ENCODE peak calls at places on chromosomes 12 and 14, in six cellular contexts. N is pancreas, O is AG09309, L is fibroblast of the aortic adventitia, A is endothelial cell, E is fibroblast of lung. D is an unnamed sample.

GRCh38 chr14:50045039-50045711 is 71.2 kb downstream of the VCPKMT start:
- DNase-seq in A (no peak), E (peak; percentile 84), L (peak; percentile 92), O (peak; percentile 63), N (peak; percentile 56), D (peak; percentile 82)

GRCh38 chr12:823043-823698 is 70.8 kb downstream of the WNK1 start:
- DNase-seq in O (no peak), A (no peak), L (no peak), N (no peak), E (no peak), D (no peak)

GRCh38 chr14:103705524-103706284 is 9.5 kb downstream of the XRCC3 start:
- DNase-seq in A (no peak), O (no peak), L (no peak), N (no peak), E (no peak), D (no peak)

GRCh38 chr14:50089213-50089612 is 27.2 kb downstream of the VCPKMT start:
- DNase-seq in L (no peak), A (no peak), N (no peak), O (no peak), E (no peak), D (no peak)

GRCh38 chr12:108410689-108411088 is 71.6 kb upstream of the CMKLR1 start:
- DNase-seq in N (no peak), O (no peak), L (no peak), A (no peak), E (no peak), D (no peak)

GRCh38 chr12:89370850-89371249 is 18.5 kb upstream of the DUSP6 start:
- DNase-seq in N (no peak), L (peak; percentile 80), O (no peak), A (no peak), E (peak; percentile 97), D (peak; percentile 88)

GRCh38 chr12:104909761-104910160 is 48.3 kb downstream of the SLC41A2 start:
- DNase-seq in O (no peak), N (no peak), L (peak; percentile 95), E (peak; percentile 76), A (no peak), D (peak; percentile 40)

GRCh38 chr12:24728366-24728765 is 220.5 kb downstream of the BCAT1 start:
- DNase-seq in L (peak; percentile 62), E (peak; percentile 35), O (peak; percentile 14), A (no peak), N (no peak), D (peak; percentile 10)

GRCh38 chr12:15214851-15215601 is 6.2 kb downstream of the RERG start:
- DNase-seq in A (no peak), O (no peak), N (no peak), E (no peak), L (no peak), D (no peak)

GRCh38 chr12:104524433-104524832 is 67.7 kb downstream of the CHST11 start:
- DNase-seq in L (no peak), O (no peak), A (no peak), N (no peak), E (no peak), D (no peak)

GRCh38 chr12:127238061-127238460 is 1028.9 kb upstream of the TMEM132C start:
- DNase-seq in N (no peak), E (no peak), O (no peak), L (no peak), A (no peak), D (peak; percentile 35)

GRCh38 chr14:78253986-78254385 is 83.8 kb downstream of the NRXN3 start:
- DNase-seq in A (no peak), N (no peak), E (peak; percentile 99), L (peak; percentile 18), O (no peak), D (peak; percentile 31)

GRCh38 chr14:68231832-68232642 is 412.5 kb downstream of the RAD51B start:
- DNase-seq in E (peak; percentile 44), O (no peak), A (no peak), L (peak; percentile 75), N (no peak), D (no peak)

GRCh38 chr12:104722541-104723534 is 235.3 kb downstream of the SLC41A2 start:
- DNase-seq in O (no peak), L (no peak), A (no peak), E (no peak), N (no peak), D (no peak)

DNA sequence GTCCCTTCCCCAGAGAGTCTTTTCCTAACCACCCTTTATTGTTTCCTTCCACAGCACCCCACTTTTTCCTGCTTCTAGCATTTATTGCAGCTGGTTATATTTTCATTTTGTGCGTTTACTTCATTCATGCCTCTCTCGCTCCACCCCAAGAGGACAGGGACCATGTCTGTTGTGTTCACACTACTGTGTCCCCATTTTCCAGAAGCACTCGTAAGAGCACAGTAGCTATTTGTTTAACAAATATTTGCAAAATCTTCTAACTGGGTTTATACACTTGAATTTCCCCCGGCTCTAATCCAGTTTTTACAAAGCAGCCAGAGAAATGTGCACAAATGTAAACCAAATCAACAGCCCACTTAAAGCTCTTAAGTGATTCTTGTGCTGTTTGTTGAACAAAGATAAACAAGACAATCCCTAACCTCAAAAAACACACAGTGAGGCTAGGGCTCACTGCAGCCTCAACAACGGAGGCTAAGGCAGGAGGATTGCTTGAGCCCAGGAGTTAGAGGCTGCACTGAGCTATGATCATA is 6.5 kb upstream of the ABCD4 start:
- DNase-seq in N (no peak), L (no peak), O (no peak), E (no peak), A (no peak), D (no peak)
- TF ChIP-seq CTCF in N (no peak), L (no peak), O (no peak), E (no peak), A (no peak), D (no peak)

GRCh38 chr12:116556356-116556952 is 2.7 kb upstream of the MAP1LC3B2 start:
- DNase-seq in O (no peak), A (no peak), L (no peak), E (no peak), N (no peak), D (no peak)
- TF ChIP-seq CTCF in O (no peak), A (no peak), L (no peak), E (no peak), N (no peak), D (no peak)

GRCh38 chr14:60510976-60511599 is 2.1 kb downstream of the SIX6 start:
- DNase-seq in E (no peak), N (no peak), O (no peak), L (no peak), A (no peak), D (no peak)

GRCh38 chr14:60515696-60516284 is 6.8 kb downstream of the SIX6 start:
- DNase-seq in O (no peak), N (no peak), A (peak; percentile 35), L (no peak), E (no peak), D (no peak)

GRCh38 chr14:60512952-60513554 is 4.1 kb downstream of the SIX6 start:
- DNase-seq in O (no peak), E (no peak), L (no peak), N (no peak), A (no peak), D (no peak)

GRCh38 chr14:60515244-60515695 is 6.3 kb downstream of the SIX6 start:
- DNase-seq in O (no peak), A (peak; percentile 50), E (no peak), N (no peak), L (no peak), D (no peak)

DNA sequence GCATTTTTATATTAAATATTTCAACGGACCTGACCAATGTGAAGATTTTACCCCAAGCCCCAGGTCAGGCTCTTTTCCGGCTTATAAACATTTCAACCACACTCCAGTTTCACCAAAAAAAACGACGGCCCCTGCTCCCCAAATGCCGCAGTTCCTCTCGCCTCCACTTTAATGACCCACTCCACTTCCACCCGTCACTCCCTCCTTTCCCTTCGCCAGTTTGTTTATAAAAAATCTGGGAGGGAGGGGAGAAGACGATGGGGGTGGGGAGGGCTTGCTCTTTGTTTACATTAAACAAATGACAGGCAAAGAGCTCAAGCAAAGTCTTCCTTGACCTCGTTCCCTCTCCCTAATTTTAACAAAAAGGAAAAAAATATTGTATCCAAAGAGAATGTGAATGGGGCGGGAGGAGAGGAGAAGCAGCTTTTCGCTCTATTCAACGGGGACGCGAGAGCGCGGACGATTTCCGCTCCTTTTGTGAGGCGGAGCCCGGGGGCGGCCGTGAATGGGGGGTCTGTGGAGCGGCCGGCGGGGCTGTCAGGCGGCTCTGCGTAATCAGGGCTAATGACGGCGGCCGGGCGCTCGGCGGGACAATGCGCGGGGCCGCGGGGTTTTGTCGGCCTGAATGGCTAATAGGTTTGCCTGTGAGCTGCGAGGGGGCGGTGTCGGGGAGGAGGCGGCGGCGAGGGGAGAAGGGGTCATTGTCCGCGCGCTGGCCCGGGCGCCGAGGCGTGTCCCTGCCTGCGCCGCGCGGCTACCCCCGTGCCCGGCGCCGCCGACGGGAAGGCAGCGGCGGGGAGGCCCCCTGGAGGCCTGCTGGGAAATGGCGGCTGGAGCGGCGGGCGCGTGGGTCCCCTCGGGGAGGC is 5.7 kb downstream of the SIX6 start:
- DNase-seq in E (peak; percentile 47), L (no peak), O (no peak), A (peak; percentile 85), N (no peak), D (no peak)
- TF ChIP-seq CTCF in E (no peak), L (peak; percentile 15), O (peak; percentile 12), A (peak; percentile 78), N (peak; percentile 25), D (no peak)

GRCh38 chr14:82398313-82398712 is 864.7 kb upstream of the SEL1L start:
- DNase-seq in E (no peak), O (no peak), L (no peak), N (no peak), A (no peak), D (no peak)

GRCh38 chr14:82390586-82390985 is 856.9 kb upstream of the SEL1L start:
- DNase-seq in E (no peak), A (no peak), L (no peak), N (no peak), O (no peak), D (no peak)

GRCh38 chr14:82394916-82395315 is 861.3 kb upstream of the SEL1L start:
- DNase-seq in L (no peak), E (no peak), N (no peak), O (no peak), A (no peak), D (no peak)
- TF ChIP-seq CTCF in L (no peak), E (no peak), N (no peak), O (no peak), A (no peak), D (no peak)

GRCh38 chr12:19507823-19508222 is 68.5 kb downstream of the AEBP2 start:
- DNase-seq in E (no peak), A (no peak), N (no peak), O (no peak), L (peak; percentile 64), D (peak; percentile 57)
- TF ChIP-seq CTCF in E (peak; percentile 41), A (no peak), N (no peak), O (peak; percentile 42), L (peak; percentile 44), D (peak; percentile 55)

D was measured in AG10803.